ENCODE peak calls at places on chromosomes 2 and 18, in seven cellular contexts. H is H9, W is right atrium auricular region, N is D721Med, G is HCT116, M is RWPE2, R is AG04450. P is an unnamed sample.
A peak's percentile ranks its signal among the peaks of the same experiment; 100 is the strongest.

GRCh38 chr18:7579923-7580542 is 12.9 kb downstream of the PTPRM start:
- DNase-seq in H (no peak), W (no peak), N (no peak), G (no peak), M (no peak), R (no peak), P (no peak)

GRCh38 chr2:165762723-165763122 is 31.3 kb downstream of the GALNT3 start:
- DNase-seq in H (no peak), W (no peak), N (no peak), G (no peak), M (no peak), R (no peak), P (no peak)

GRCh38 chr2:109238580-109238979 is 109.6 kb downstream of the SH3RF3 start:
- DNase-seq in H (no peak), W (peak; percentile 88), N (no peak), G (no peak), M (peak; percentile 84), R (peak; percentile 74), P (no peak)

GRCh38 chr2:215817046-215817445 is 196.3 kb downstream of the MREG start:
- DNase-seq in H (no peak), W (no peak), N (no peak), G (no peak), M (no peak), R (no peak), P (no peak)

GRCh38 chr2:236965021-236965840 is 120.5 kb upstream of the COPS8 start:
- DNase-seq in H (no peak), W (no peak), N (no peak), G (no peak), M (no peak), R (no peak), P (no peak)

GRCh38 chr2:128602038-128602698 is 283.5 kb upstream of the HS6ST1 start:
- DNase-seq in H (peak; percentile 21), W (no peak), N (no peak), G (no peak), M (peak; percentile 26), R (no peak), P (no peak)

GRCh38 chr2:152200562-152201465 is 25.3 kb upstream of the STAM2 start:
- DNase-seq in H (peak; percentile 88), W (peak; percentile 94), N (no peak), G (peak; percentile 96), M (peak; percentile 99), R (peak; percentile 86), P (no peak)

GRCh38 chr18:26746284-26747130 is 119.0 kb downstream of the AQP4 start:
- DNase-seq in H (no peak), W (no peak), N (no peak), G (no peak), M (no peak), R (no peak), P (no peak)

GRCh38 chr2:216792222-216793001 is 67.5 kb downstream of the TNP1 start:
- DNase-seq in H (peak; percentile 52), W (peak; percentile 91), N (no peak), G (no peak), M (no peak), R (no peak), P (no peak)

GRCh38 chr18:22214731-22215528 is 45.5 kb downstream of the GATA6 start:
- DNase-seq in H (no peak), W (no peak), N (no peak), G (no peak), M (no peak), R (no peak), P (no peak)

GRCh38 chr2:169767243-169767888 is 31.3 kb upstream of the SSB start:
- DNase-seq in H (peak; percentile 49), W (peak; percentile 67), N (no peak), G (peak; percentile 28), M (no peak), R (no peak), P (peak; percentile 30)

DNA sequence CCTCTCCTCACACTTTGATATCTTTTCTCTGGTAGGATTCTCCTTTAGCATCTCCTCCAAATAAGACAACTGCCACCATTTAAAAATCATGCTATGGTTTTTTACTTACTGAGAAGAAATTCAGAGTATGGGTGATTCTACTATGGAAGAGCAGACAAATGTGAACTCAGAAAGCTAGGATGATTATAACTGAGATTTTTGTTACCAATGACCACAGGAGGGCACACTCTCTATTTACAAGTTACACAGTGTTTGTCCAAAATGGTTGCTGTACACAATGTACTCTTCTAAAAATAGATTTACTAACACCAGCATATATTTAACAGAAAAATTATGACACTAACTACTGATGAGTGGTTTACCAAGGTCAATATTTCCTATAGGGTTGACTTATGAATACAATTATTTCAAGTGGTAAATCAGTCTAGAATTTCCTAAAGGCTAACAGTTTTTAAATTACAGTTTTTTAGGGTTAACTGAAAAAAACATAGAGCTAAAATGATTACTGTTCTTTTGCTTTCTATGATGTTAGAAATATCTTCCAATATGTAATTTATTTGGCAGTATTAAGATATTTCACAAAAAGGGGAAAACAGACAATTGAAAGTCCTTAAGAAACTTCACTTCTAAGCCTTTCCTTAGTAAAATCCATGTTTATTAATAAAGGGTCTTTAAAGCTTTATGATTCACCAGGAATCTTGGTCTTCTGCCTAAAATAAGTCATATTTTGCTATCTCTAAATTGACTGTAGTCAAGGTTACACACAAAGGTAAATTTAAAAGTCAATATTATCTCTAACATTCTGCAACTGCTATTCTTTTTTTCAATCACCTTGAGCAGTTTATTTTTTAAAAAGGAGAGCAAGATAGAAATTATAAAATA is 57.2 kb downstream of the MAP4K3 start:
- DNase-seq in H (no peak), W (no peak), N (no peak), G (peak; percentile 12), M (no peak), R (peak; percentile 23), P (no peak)
- TF ChIP-seq CTCF in H (peak; percentile 59), W (peak; percentile 38), N (peak; percentile 63), G (peak; percentile 47), M (peak; percentile 86), R (peak; percentile 60), P (peak; percentile 73)

DNA sequence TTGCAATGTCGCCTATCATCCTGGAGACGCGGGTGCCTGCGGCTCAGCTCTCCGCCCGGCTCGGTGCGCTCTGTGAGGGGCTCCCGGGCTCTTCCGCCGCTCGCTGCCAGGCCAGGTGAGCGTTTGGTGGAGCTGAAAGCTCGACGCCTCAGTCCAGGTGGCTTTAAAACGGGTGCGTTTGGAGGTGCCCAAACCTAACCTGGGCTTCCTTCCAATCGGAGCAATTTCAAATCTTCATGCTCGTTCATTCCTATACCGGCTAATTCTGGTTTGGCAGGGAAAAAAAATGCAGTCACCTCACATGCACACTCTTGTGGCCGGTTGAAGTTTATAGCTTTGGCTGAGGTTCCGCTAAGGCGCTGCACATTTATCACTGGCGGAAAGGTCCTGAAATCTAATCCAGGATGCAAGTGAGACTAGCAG is at the start of gene SLC16A14:
- DNase-seq in H (peak; percentile 53), W (no peak), N (no peak), G (peak; percentile 63), M (no peak), R (peak; percentile 16), P (peak; percentile 4)
- TF ChIP-seq CTCF in H (no peak), W (no peak), N (no peak), G (peak; percentile 35), M (peak; percentile 47), R (peak; percentile 42), P (peak; percentile 40)

GRCh38 chr2:54709341-54709809 is 14.1 kb upstream of the EML6 start:
- DNase-seq in H (peak; percentile 61), W (no peak), N (no peak), G (no peak), M (no peak), R (no peak), P (no peak)

GRCh38 chr2:54706622-54707021 is 16.8 kb upstream of the EML6 start:
- DNase-seq in H (no peak), W (no peak), N (no peak), G (no peak), M (no peak), R (no peak), P (no peak)

GRCh38 chr2:54710216-54710615 is 13.2 kb upstream of the EML6 start:
- DNase-seq in H (no peak), W (no peak), N (no peak), G (no peak), M (no peak), R (no peak), P (no peak)

GRCh38 chr2:54712516-54712915 is 10.9 kb upstream of the EML6 start:
- DNase-seq in H (no peak), W (no peak), N (no peak), G (no peak), M (no peak), R (no peak), P (no peak)

DNA sequence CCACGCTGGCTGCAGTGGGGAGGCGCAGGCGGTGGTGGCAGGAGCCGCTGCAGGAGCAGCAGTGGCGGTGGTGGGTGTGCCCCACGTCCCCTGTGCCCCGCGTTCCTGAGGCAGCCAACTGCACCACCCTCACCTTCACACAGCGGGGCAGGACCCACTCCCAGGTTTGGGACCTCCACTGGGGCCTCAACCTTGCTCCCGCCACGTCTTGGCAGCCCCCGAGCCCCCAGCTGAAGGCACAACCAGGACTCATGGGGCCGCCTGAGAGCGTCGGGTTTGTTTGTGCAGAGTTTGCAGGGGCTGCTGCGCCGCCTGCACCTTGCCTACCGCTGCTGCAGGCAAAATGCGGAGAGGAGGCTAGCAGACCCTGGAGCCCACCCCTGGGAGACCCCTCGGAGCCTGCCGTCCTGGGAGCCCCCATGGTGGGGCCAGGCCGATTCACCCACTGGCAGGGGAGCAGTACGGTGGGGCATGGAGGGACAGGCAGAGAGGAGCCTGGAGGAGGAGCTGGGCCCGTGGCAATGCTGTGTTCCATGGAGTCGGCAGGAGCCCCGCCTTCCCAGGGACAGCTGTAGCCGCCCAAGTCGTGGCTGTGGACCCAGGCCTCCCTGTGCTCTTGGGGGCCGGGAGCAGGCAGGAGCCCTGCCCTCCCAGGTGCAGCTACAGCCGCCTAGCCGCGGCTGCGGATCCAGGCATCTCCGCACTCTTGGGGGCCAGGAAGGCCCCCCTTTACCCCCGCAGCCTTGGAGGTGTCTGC is 14.7 kb upstream of the EML6 start:
- DNase-seq in H (peak; percentile 82), W (no peak), N (no peak), G (no peak), M (no peak), R (no peak), P (no peak)
- TF ChIP-seq CTCF in H (no peak), W (no peak), N (no peak), G (no peak), M (no peak), R (peak; percentile 34), P (no peak)

GRCh38 chr2:173395567-173396351 is 41.1 kb downstream of the CDCA7 start:
- DNase-seq in H (no peak), W (no peak), N (no peak), G (no peak), M (no peak), R (no peak), P (no peak)

GRCh38 chr2:173394575-173394974 is 39.9 kb downstream of the CDCA7 start:
- DNase-seq in H (no peak), W (no peak), N (no peak), G (no peak), M (no peak), R (no peak), P (no peak)

GRCh38 chr2:173399229-173399628 is 44.6 kb downstream of the CDCA7 start:
- DNase-seq in H (no peak), W (no peak), N (no peak), G (no peak), M (no peak), R (no peak), P (no peak)

GRCh38 chr2:173400760-173401159 is 46.1 kb downstream of the CDCA7 start:
- DNase-seq in H (no peak), W (no peak), N (no peak), G (peak; percentile 43), M (no peak), R (no peak), P (no peak)

DNA sequence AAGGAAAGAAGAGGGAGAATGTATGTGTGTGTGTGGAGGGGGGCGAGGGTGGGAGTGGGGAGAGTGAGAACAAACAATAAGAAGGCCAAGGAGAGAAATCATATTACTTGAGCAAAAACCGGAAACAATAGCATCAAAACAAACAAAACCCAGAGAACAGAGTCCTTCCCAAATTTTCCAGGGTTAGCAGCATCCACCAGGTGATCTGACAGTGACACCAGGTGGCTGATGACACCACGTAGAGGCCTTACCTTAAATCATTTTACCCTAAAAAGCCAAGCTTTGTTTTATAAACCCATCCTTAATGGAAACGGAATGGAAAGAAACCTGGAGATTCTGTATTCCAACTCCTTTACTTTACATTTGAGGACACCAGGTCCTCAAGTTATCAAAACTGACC is 42.9 kb downstream of the CDCA7 start:
- DNase-seq in H (no peak), W (no peak), N (no peak), G (peak; percentile 15), M (no peak), R (no peak), P (no peak)
- TF ChIP-seq CTCF in H (peak; percentile 56), W (no peak), N (peak; percentile 27), G (peak; percentile 59), M (peak; percentile 47), R (no peak), P (no peak)